ENCODE peak calls at places on chromosomes 2 and 18, in eight cellular contexts. L is activated naive CD4-positive, alpha-beta T cell treated with anti-CD3 and anti-CD28 coated beads, Interleukin-2, amount 10 ng/mL, durations not matched to agents 7 days and 5 days; H is posterior vena cava; N is K562; R is renal cortical epithelial cell; X is Calu3; V is suprapubic skin; O is NCI-H1105. C is an unnamed sample.

GRCh38 chr18:3264362-3264761 is 2.4 kb downstream of the MYL12B start:
- DNase-seq in X (no peak), H (no peak), O (no peak), V (no peak), R (no peak), N (no peak), L (no peak), C (no peak)

GRCh38 chr2:200335657-200336056 is 29.2 kb downstream of the SPATS2L start:
- DNase-seq in H (no peak), N (no peak), L (no peak), X (peak), V (no peak), O (no peak), R (no peak), C (no peak)

GRCh38 chr2:16625759-16626158 is 39.9 kb downstream of the CYRIA start:
- DNase-seq in O (no peak), N (no peak), L (no peak), R (peak), H (no peak), V (no peak), X (no peak), C (no peak)

GRCh38 chr18:24089059-24089458 is 49.8 kb upstream of the CABYR start:
- DNase-seq in V (no peak), X (no peak), N (no peak), L (no peak), R (no peak), O (no peak), H (no peak), C (no peak)

GRCh38 chr2:175804130-175804529 is 197.9 kb downstream of the LNPK start:
- DNase-seq in X (no peak), L (no peak), N (no peak), O (no peak), R (no peak), V (no peak), H (no peak), C (no peak)

GRCh38 chr18:435940-436339 is 64.6 kb downstream of the COLEC12 start:
- DNase-seq in N (no peak), V (no peak), H (no peak), X (no peak), O (no peak), R (peak), L (no peak), C (no peak)

GRCh38 chr2:230128943-230129342 is 60.2 kb upstream of the SLC16A14 start:
- DNase-seq in O (no peak), X (no peak), N (no peak), L (no peak), R (no peak), V (no peak), H (no peak), C (no peak)

GRCh38 chr2:169526451-169526850 is 16.9 kb downstream of the KLHL41 start:
- DNase-seq in L (no peak), X (no peak), R (no peak), N (no peak), O (no peak), V (no peak), H (no peak), C (no peak)

GRCh38 chr2:3268705-3269029 is 109.0 kb downstream of the EIPR1 start:
- DNase-seq in O (no peak), L (no peak), N (no peak), R (no peak), X (no peak), V (peak), H (peak), C (no peak)

GRCh38 chr2:1082456-1083205 is 132.0 kb downstream of the SNTG2 start:
- DNase-seq in H (no peak), O (no peak), N (no peak), R (no peak), V (no peak), L (no peak), X (no peak), C (no peak)

GRCh38 chr2:200653021-200653420 is 67.2 kb downstream of the AOX1 start:
- DNase-seq in L (no peak), X (no peak), N (no peak), O (no peak), R (no peak), V (no peak), H (no peak), C (no peak)

GRCh38 chr2:63698825-63699548 is 110.2 kb downstream of the MDH1 start:
- DNase-seq in R (peak), O (no peak), N (no peak), L (no peak), H (peak), X (peak), V (peak), C (no peak)

GRCh38 chr18:79917351-79918088 is 33.9 kb downstream of the SLC66A2 start:
- DNase-seq in O (no peak), X (no peak), H (peak), V (peak), N (no peak), R (no peak), L (no peak), C (peak)

GRCh38 chr18:23737578-23737977 is 48.3 kb downstream of the LAMA3 start:
- DNase-seq in L (no peak), R (no peak), O (no peak), N (no peak), X (no peak), V (no peak), H (no peak), C (no peak)

GRCh38 chr2:217890445-217890844 is 112.3 kb downstream of the TNS1 start:
- DNase-seq in N (peak), X (no peak), O (no peak), V (no peak), L (no peak), H (peak), R (peak), C (no peak)

GRCh38 chr2:190537765-190538164 is 3.2 kb upstream of the NEMP2 start:
- DNase-seq in X (no peak), H (no peak), N (no peak), O (no peak), V (no peak), L (no peak), R (peak), C (no peak)

GRCh38 chr2:85735691-85736090 is 18.1 kb upstream of the ATOH8 start:
- DNase-seq in O (no peak), N (no peak), R (no peak), V (no peak), H (no peak), L (no peak), X (no peak), C (no peak)

GRCh38 chr2:153519260-153519875 is 40.8 kb upstream of the RPRM start:
- DNase-seq in O (peak), H (peak), L (peak), R (peak), N (peak), X (peak), V (no peak), C (no peak)

GRCh38 chr18:49681387-49681786 is 119.5 kb downstream of the LIPG start:
- DNase-seq in X (no peak), N (no peak), H (no peak), L (no peak), V (no peak), R (no peak), O (no peak), C (no peak)

GRCh38 chr2:134683561-134684112 is 35.2 kb downstream of the TMEM163 start:
- DNase-seq in X (peak), L (no peak), R (peak), V (no peak), O (no peak), H (no peak), N (no peak), C (no peak)

GRCh38 chr2:170819941-170820646 is 3.4 kb downstream of the GAD1 start:
- DNase-seq in O (no peak), L (no peak), X (no peak), H (no peak), N (no peak), R (no peak), V (no peak), C (no peak)

GRCh38 chr18:30925795-30926194 is 116.7 kb downstream of the DSC3 start:
- DNase-seq in H (no peak), X (no peak), L (no peak), O (no peak), R (no peak), N (no peak), V (no peak), C (no peak)

GRCh38 chr2:197453914-197454398 is 604 bp downstream of the COQ10B start:
- DNase-seq in V (no peak), N (peak), R (peak), X (no peak), H (no peak), O (peak), L (no peak), C (no peak)

GRCh38 chr2:241801611-241802420 is 7.2 kb upstream of the NEU4 start:
- DNase-seq in O (no peak), N (peak), X (no peak), R (no peak), V (no peak), H (peak), L (no peak), C (no peak)

GRCh38 chr2:7467782-7468447 is 550.7 kb downstream of the RNF144A start:
- DNase-seq in V (no peak), O (no peak), X (no peak), L (peak), H (no peak), R (no peak), N (no peak), C (no peak)

GRCh38 chr18:33751613-33752221 is 173.7 kb downstream of the ASXL3 start:
- DNase-seq in N (no peak), V (no peak), H (no peak), L (no peak), R (peak), O (peak), X (no peak), C (no peak)

C was measured in chondrocyte.